ENCODE peak calls at places on chromosomes 16 and 17, in nine cellular contexts. B, F, D, W, E, U, R, P and Y are unnamed samples.

GRCh38 chr17:49117581-49118230 is 14.9 kb upstream of the B4GALNT2 start:
- DNase-seq in U (no peak), E (no peak), W (no peak), P (no peak), D (no peak), R (no peak), B (no peak), F (no peak), Y (no peak)

GRCh38 chr17:21146362-21147021 is 19.7 kb downstream of the DHRS7B start:
- DNase-seq in P (no peak), B (no peak), F (no peak), E (no peak), U (no peak), W (no peak), D (no peak), R (no peak), Y (no peak)

GRCh38 chr16:7422489-7422888 is 89.8 kb downstream of the RBFOX1 start:
- DNase-seq in P (no peak), U (no peak), B (no peak), E (no peak), F (no peak), W (no peak), D (no peak), R (no peak), Y (no peak)

GRCh38 chr16:57994778-57995177 is 5.7 kb downstream of the ZNF319 start:
- DNase-seq in W (peak), U (peak), F (no peak), D (peak), P (peak), E (no peak), B (peak), R (peak), Y (no peak)

GRCh38 chr17:46771601-46772012 is 46.9 kb downstream of the WNT3 start:
- DNase-seq in U (no peak), W (no peak), B (peak), E (no peak), P (no peak), D (no peak), F (no peak), R (peak), Y (no peak)

GRCh38 chr17:69066482-69066881 is 5.8 kb upstream of the ABCA9 start:
- DNase-seq in B (no peak), U (no peak), R (no peak), F (no peak), E (no peak), W (no peak), D (no peak), P (no peak), Y (no peak)

GRCh38 chr17:40026816-40027613 is 11.8 kb downstream of the CSF3 start:
- DNase-seq in P (peak), D (peak), U (peak), B (peak), W (peak), E (peak), R (peak), F (peak), Y (peak)

GRCh38 chr17:31461227-31461810 is 69.8 kb downstream of the RAB11FIP4 start:
- DNase-seq in U (no peak), R (no peak), E (no peak), W (no peak), D (no peak), P (no peak), F (no peak), B (no peak), Y (no peak)

GRCh38 chr17:49910094-49910857 is 58.7 kb upstream of the DLX4 start:
- DNase-seq in U (no peak), D (no peak), P (no peak), F (no peak), E (no peak), R (peak), B (no peak), W (no peak), Y (no peak)

GRCh38 chr16:87086575-87086974 is 230.6 kb downstream of the C16orf95 start:
- DNase-seq in D (no peak), W (no peak), R (no peak), P (no peak), E (no peak), F (no peak), U (no peak), B (peak), Y (no peak)

GRCh38 chr16:23773339-23773738 is 18.5 kb downstream of the CHP2 start:
- DNase-seq in W (no peak), F (no peak), E (no peak), U (no peak), B (no peak), D (no peak), R (no peak), P (no peak), Y (no peak)

GRCh38 chr16:84153660-84154214 is 8.6 kb downstream of the DNAAF1 start:
- DNase-seq in W (no peak), F (no peak), P (no peak), D (peak), B (no peak), U (no peak), R (no peak), E (no peak), Y (no peak)

GRCh38 chr17:40986920-40987319 is 2.8 kb upstream of the KRT40 start:
- DNase-seq in R (no peak), P (no peak), U (no peak), E (no peak), B (no peak), D (no peak), W (no peak), F (no peak), Y (no peak)

GRCh38 chr16:10681310-10682308 is 13.1 kb downstream of the TEKT5 start:
- DNase-seq in R (no peak), B (no peak), P (no peak), U (no peak), F (no peak), D (no peak), W (no peak), E (no peak), Y (no peak)

GRCh38 chr16:2529961-2530628 is 1.1 kb downstream of the CEMP1 start:
- DNase-seq in U (no peak), P (no peak), W (no peak), D (peak), R (no peak), B (no peak), F (no peak), E (no peak), Y (no peak)

GRCh38 chr16:18979936-18980335 is 3.8 kb upstream of the TMC7 start:
- DNase-seq in F (no peak), B (no peak), D (no peak), E (no peak), R (no peak), P (no peak), U (no peak), W (no peak), Y (no peak)

GRCh38 chr17:40499551-40500189 is 1.8 kb downstream of the TNS4 start:
- DNase-seq in D (peak), B (peak), R (peak), F (no peak), P (peak), U (no peak), E (peak), W (peak), Y (no peak)

GRCh38 chr17:57999496-58000017 is 7.5 kb downstream of the SRSF1 start:
- DNase-seq in U (no peak), P (no peak), R (no peak), F (peak), W (no peak), D (no peak), E (no peak), B (peak), Y (no peak)

GRCh38 chr17:8695916-8696415 is 48.7 kb downstream of the CCDC42 start:
- DNase-seq in B (no peak), P (no peak), U (no peak), F (no peak), W (no peak), E (no peak), R (peak), D (no peak), Y (no peak)

GRCh38 chr17:9230346-9230745 is 209.0 kb downstream of the NTN1 start:
- DNase-seq in D (no peak), P (no peak), F (no peak), R (no peak), B (no peak), W (no peak), E (no peak), U (no peak), Y (no peak)

GRCh38 chr17:9875441-9875840 is 29.6 kb downstream of the RCVRN start:
- DNase-seq in W (no peak), E (no peak), U (no peak), B (peak), R (peak), F (no peak), P (no peak), D (no peak), Y (no peak)

GRCh38 chr17:28885363-28885762 is 12.2 kb downstream of the FLOT2 start:
- DNase-seq in D (no peak), W (no peak), P (no peak), E (no peak), F (no peak), U (no peak), B (no peak), R (no peak), Y (no peak)

GRCh38 chr16:28931801-28932225 is at the start of gene CD19:
- DNase-seq in E (no peak), W (no peak), R (no peak), P (no peak), B (no peak), F (peak), U (no peak), D (no peak), Y (no peak)

GRCh38 chr16:81866820-81867440 is 87.8 kb downstream of the PLCG2 start:
- DNase-seq in F (peak), E (peak), D (peak), U (no peak), R (no peak), P (peak), B (no peak), W (no peak), Y (no peak)

GRCh38 chr16:20383106-20384029 is 21.2 kb downstream of the PDILT start:
- DNase-seq in W (peak), F (peak), R (peak), E (no peak), P (peak), D (peak), B (peak), U (peak), Y (peak)

DNA sequence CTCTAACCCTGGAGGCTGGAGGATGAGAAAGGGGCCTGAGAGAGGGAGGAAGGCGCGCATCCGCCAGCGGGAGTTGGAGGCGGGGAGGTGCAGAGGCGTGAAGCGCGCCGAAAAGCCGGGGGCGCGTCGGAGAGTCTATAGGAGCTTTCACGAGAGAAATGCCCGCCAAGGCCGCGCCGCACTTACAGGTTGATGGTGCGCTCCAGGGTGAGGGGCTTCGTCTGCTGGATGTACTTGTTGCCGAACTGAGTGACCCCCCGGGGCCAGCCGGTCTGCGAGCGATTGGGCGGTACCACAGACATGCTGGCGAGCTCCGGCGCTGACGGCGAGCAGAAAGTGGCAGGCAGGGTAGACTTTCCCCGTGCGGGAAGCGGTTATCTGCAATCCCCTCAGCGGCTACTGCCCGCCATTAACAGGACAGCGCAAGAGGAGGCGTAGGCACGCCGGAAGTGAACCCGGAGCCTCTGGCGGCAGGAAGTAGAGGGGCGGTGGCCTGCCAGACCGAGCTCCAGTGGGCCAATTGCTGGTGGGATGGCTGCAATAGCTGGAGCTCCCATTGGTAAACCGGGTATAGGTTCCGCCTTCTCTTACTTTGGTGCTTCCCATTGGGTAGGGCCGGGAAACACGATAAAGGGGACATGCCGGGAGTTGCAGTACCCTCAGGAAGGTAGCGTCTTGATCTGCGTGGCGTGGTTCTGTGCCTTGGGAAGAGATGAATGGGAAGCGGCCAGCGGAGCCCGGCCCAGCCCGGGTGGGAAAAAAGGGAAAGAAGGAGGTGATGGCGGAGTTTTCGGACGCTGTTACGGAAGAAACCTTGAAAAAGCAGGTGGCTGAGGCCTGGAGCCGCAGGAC is at the start of the genes NUDT21 and OGFOD1:
- DNase-seq in D (peak), E (peak), W (peak), P (peak), F (peak), B (peak), U (peak), R (peak), Y (peak)
- TF ChIP-seq CTCF in D (no peak), E (no peak), W (no peak), P (no peak), F (no peak), B (no peak), U (no peak), R (no peak), Y (no peak)

GRCh38 chr17:80364091-80364691 is 50.8 kb upstream of the ENDOV start:
- DNase-seq in P (no peak), R (peak), B (no peak), E (no peak), D (no peak), F (no peak), W (peak), U (no peak), Y (no peak)
- TF ChIP-seq CTCF in P (no peak), R (peak), B (peak), E (no peak), D (no peak), F (peak), W (peak), U (no peak), Y (no peak)

DNA sequence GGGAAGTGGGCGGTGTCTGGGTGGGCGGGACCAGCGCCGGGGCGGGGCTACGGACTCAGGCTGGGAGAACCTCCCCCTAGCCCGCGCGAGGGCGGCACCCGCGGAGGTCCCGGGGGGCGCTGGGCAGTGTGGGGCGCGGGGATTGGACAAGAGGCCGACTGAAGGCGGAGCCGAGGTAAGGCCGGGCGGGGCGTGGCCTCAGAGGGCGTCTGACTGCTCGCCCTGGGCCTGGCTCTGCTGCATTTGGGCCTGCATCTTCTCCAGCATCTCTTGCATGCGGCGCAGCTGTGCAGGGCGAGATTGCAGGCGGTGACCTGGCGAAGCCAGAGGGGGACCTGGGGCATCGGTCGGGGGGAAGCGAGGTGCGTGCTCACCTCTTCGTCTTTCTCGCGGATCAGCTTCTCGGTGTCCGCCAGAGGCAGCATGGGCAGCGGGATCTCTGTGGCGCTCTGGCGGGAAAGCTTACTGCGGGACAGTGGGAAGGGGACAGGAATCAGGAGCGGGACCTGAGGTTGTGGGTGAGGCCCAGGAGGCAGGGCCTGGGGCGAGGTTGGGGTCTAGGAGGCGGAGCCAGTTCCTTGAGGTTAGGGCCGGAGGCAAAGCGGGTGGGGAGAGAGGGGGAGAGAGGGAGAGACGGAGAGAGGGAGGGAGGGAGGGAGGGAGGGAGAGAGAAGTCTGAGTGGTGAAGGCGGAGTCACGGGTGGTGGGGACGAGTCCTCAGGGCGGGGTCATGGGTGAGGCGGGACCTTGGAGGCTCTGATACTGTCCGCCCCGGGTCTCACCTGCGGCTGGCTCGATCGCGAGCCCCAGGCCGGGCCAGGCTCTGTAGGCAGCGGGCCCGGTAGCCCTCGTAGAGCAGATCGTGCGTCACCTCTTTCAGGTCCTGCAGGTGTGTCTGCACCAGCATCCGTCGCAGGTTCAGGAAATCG is 3.9 kb downstream of the SEPTIN1 start:
- DNase-seq in P (peak), U (peak), B (peak), D (peak), W (peak), F (peak), R (peak), E (peak), Y (peak)
- TF ChIP-seq CTCF in P (no peak), U (no peak), B (peak), D (no peak), W (peak), F (peak), R (peak), E (no peak), Y (no peak)

GRCh38 chr17:37503148-37503547 is 13.5 kb downstream of the DUSP14 start:
- DNase-seq in W (no peak), R (no peak), F (no peak), U (no peak), D (no peak), B (no peak), P (no peak), E (no peak), Y (no peak)

GRCh38 chr17:37507108-37507507 is 17.4 kb downstream of the DUSP14 start:
- DNase-seq in R (no peak), P (no peak), D (no peak), U (no peak), E (no peak), B (no peak), W (no peak), F (no peak), Y (no peak)

GRCh38 chr17:37510056-37510455 is 20.4 kb downstream of the DUSP14 start:
- DNase-seq in F (no peak), P (no peak), W (no peak), U (no peak), E (no peak), B (no peak), R (no peak), D (no peak), Y (no peak)

GRCh38 chr17:37505333-37505732 is 15.6 kb downstream of the DUSP14 start:
- DNase-seq in E (no peak), P (no peak), B (no peak), F (no peak), U (no peak), D (no peak), R (no peak), W (no peak), Y (no peak)

GRCh38 chr17:37506678-37507077 is 17.0 kb downstream of the DUSP14 start:
- DNase-seq in W (peak), U (no peak), D (no peak), B (peak), R (peak), F (no peak), E (no peak), P (no peak), Y (no peak)
- TF ChIP-seq CTCF in W (peak), U (no peak), D (peak), B (peak), R (peak), F (peak), E (peak), P (peak), Y (peak)

GRCh38 chr16:71467810-71468209 is 5.8 kb upstream of the ZNF23 start:
- DNase-seq in P (no peak), F (peak), E (no peak), U (peak), W (peak), R (peak), B (peak), D (no peak), Y (no peak)

GRCh38 chr16:71456801-71457200 is 5.2 kb downstream of the ZNF23 start:
- DNase-seq in E (no peak), W (no peak), F (no peak), D (no peak), P (no peak), B (no peak), R (no peak), U (no peak), Y (no peak)

GRCh38 chr16:71459510-71459909 is 2.5 kb downstream of the ZNF23 start:
- DNase-seq in P (no peak), R (no peak), U (no peak), E (no peak), B (no peak), D (no peak), W (no peak), F (no peak), Y (no peak)

GRCh38 chr16:71460246-71460645 is 1.8 kb downstream of the ZNF23 start:
- DNase-seq in P (no peak), F (no peak), E (no peak), R (no peak), U (no peak), D (no peak), B (peak), W (no peak), Y (no peak)

GRCh38 chr16:71461686-71462648 is at the start of gene ZNF23:
- DNase-seq in E (peak), R (peak), W (peak), F (peak), P (peak), D (peak), B (peak), U (peak), Y (peak)
- TF ChIP-seq CTCF in E (no peak), R (peak), W (no peak), F (peak), P (no peak), D (no peak), B (no peak), U (peak), Y (peak)

GRCh38 chr17:36869856-36870617 is 67.2 kb upstream of the LHX1 start:
- DNase-seq in R (peak), D (peak), U (no peak), W (no peak), P (no peak), B (peak), E (no peak), F (no peak), Y (no peak)

GRCh38 chr17:36864827-36865320 is 72.4 kb upstream of the LHX1 start:
- DNase-seq in B (no peak), U (no peak), D (no peak), R (no peak), F (no peak), W (no peak), P (no peak), E (no peak), Y (no peak)

GRCh38 chr17:36869441-36869840 is 67.8 kb upstream of the LHX1 start:
- DNase-seq in E (no peak), R (no peak), F (no peak), U (no peak), D (no peak), W (no peak), P (no peak), B (no peak), Y (no peak)

GRCh38 chr17:36867716-36868115 is 69.6 kb upstream of the LHX1 start:
- DNase-seq in D (no peak), F (no peak), U (no peak), B (no peak), E (no peak), W (no peak), R (no peak), P (no peak), Y (no peak)

DNA sequence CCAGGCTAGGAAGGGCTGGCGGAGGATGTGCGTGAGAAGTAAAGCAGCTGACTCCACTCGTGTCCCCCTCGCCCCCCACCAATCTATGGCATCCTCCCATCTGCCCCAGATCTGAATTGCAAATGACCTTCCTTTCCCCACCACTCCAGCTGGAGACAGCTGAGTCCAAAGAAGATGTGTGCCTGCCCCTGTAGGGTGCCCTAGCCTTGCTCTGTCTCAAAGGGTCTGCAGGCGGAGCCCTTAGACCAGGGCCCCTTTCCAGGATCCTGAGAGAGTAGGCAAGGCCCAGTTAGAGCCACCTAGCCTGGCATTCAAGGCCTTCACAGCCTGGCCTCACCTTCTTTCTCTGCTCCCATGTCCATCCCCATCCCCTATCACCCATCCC is 66.7 kb upstream of the LHX1 start:
- DNase-seq in B (no peak), F (no peak), P (no peak), U (no peak), D (no peak), R (peak), E (no peak), W (no peak), Y (no peak)
- TF ChIP-seq CTCF in B (no peak), F (no peak), P (no peak), U (no peak), D (no peak), R (peak), E (no peak), W (no peak), Y (no peak)